ENCODE peak calls at places on chromosomes 16 and 17, in four cellular contexts. One of them, this sample, is unnamed.

GRCh38 chr16:89586853-89587252 is 11.3 kb downstream of the CPNE7 start:
- DNase-seq in stromal cell of bone marrow: no peak
- DNase-seq in epithelial cell of esophagus: peak
- DNase-seq in stimulated activated CD8-positive, alpha-beta memory T cell treated with anti-CD3 and anti-CD28 coated beads, Interleukin-12 subunit alpha, Interleukin-12 subunit beta, amount 100 ng/mL, for 1 hour: no peak
- DNase-seq in this sample: no peak

GRCh38 chr16:79954920-79955705 is 354.6 kb upstream of the MAF start:
- DNase-seq in epithelial cell of esophagus: no peak
- DNase-seq in stimulated activated CD8-positive, alpha-beta memory T cell treated with anti-CD3 and anti-CD28 coated beads, Interleukin-12 subunit alpha, Interleukin-12 subunit beta, amount 100 ng/mL, for 1 hour: no peak
- DNase-seq in stromal cell of bone marrow: no peak
- DNase-seq in this sample: no peak

GRCh38 chr17:65824901-65825300 is 263.5 kb upstream of the AXIN2 start:
- DNase-seq in epithelial cell of esophagus: no peak
- DNase-seq in stromal cell of bone marrow: no peak
- DNase-seq in stimulated activated CD8-positive, alpha-beta memory T cell treated with anti-CD3 and anti-CD28 coated beads, Interleukin-12 subunit alpha, Interleukin-12 subunit beta, amount 100 ng/mL, for 1 hour: no peak
- DNase-seq in this sample: no peak

GRCh38 chr16:10945065-10945787 is 862 bp downstream of the CLEC16A start:
- DNase-seq in epithelial cell of esophagus: no peak
- DNase-seq in stimulated activated CD8-positive, alpha-beta memory T cell treated with anti-CD3 and anti-CD28 coated beads, Interleukin-12 subunit alpha, Interleukin-12 subunit beta, amount 100 ng/mL, for 1 hour: no peak
- DNase-seq in stromal cell of bone marrow: no peak
- DNase-seq in this sample: no peak

GRCh38 chr16:73390936-73391335 is 343.0 kb upstream of the ZFHX3 start:
- DNase-seq in stimulated activated CD8-positive, alpha-beta memory T cell treated with anti-CD3 and anti-CD28 coated beads, Interleukin-12 subunit alpha, Interleukin-12 subunit beta, amount 100 ng/mL, for 1 hour: no peak
- DNase-seq in stromal cell of bone marrow: peak
- DNase-seq in epithelial cell of esophagus: no peak
- DNase-seq in this sample: no peak

GRCh38 chr16:75471723-75472634 is 7.5 kb upstream of the TMEM170A start:
- DNase-seq in stromal cell of bone marrow: peak
- DNase-seq in stimulated activated CD8-positive, alpha-beta memory T cell treated with anti-CD3 and anti-CD28 coated beads, Interleukin-12 subunit alpha, Interleukin-12 subunit beta, amount 100 ng/mL, for 1 hour: no peak
- DNase-seq in epithelial cell of esophagus: peak
- DNase-seq in this sample: peak

GRCh38 chr16:66248096-66248495 is 118.4 kb upstream of the CDH5 start:
- DNase-seq in epithelial cell of esophagus: no peak
- DNase-seq in stromal cell of bone marrow: peak
- DNase-seq in stimulated activated CD8-positive, alpha-beta memory T cell treated with anti-CD3 and anti-CD28 coated beads, Interleukin-12 subunit alpha, Interleukin-12 subunit beta, amount 100 ng/mL, for 1 hour: no peak
- DNase-seq in this sample: no peak

GRCh38 chr16:3035972-3036725 is 595 bp downstream of the BICDL2 start:
- DNase-seq in epithelial cell of esophagus: no peak
- DNase-seq in stromal cell of bone marrow: no peak
- DNase-seq in stimulated activated CD8-positive, alpha-beta memory T cell treated with anti-CD3 and anti-CD28 coated beads, Interleukin-12 subunit alpha, Interleukin-12 subunit beta, amount 100 ng/mL, for 1 hour: no peak
- DNase-seq in this sample: no peak

GRCh38 chr17:65559802-65560627 is 1.4 kb downstream of the AXIN2 start:
- DNase-seq in epithelial cell of esophagus: no peak
- DNase-seq in stromal cell of bone marrow: no peak
- DNase-seq in stimulated activated CD8-positive, alpha-beta memory T cell treated with anti-CD3 and anti-CD28 coated beads, Interleukin-12 subunit alpha, Interleukin-12 subunit beta, amount 100 ng/mL, for 1 hour: no peak
- DNase-seq in this sample: no peak

GRCh38 chr17:76956846-76957540 is 88.8 kb downstream of the MGAT5B start:
- DNase-seq in epithelial cell of esophagus: no peak
- DNase-seq in stromal cell of bone marrow: no peak
- DNase-seq in stimulated activated CD8-positive, alpha-beta memory T cell treated with anti-CD3 and anti-CD28 coated beads, Interleukin-12 subunit alpha, Interleukin-12 subunit beta, amount 100 ng/mL, for 1 hour: no peak
- DNase-seq in this sample: no peak

GRCh38 chr16:20871935-20872815 is 28.0 kb downstream of the DCUN1D3 start:
- DNase-seq in epithelial cell of esophagus: no peak
- DNase-seq in stromal cell of bone marrow: no peak
- DNase-seq in stimulated activated CD8-positive, alpha-beta memory T cell treated with anti-CD3 and anti-CD28 coated beads, Interleukin-12 subunit alpha, Interleukin-12 subunit beta, amount 100 ng/mL, for 1 hour: no peak
- DNase-seq in this sample: no peak

GRCh38 chr16:87051526-87052320 is 265.5 kb downstream of the C16orf95 start:
- DNase-seq in stimulated activated CD8-positive, alpha-beta memory T cell treated with anti-CD3 and anti-CD28 coated beads, Interleukin-12 subunit alpha, Interleukin-12 subunit beta, amount 100 ng/mL, for 1 hour: no peak
- DNase-seq in stromal cell of bone marrow: no peak
- DNase-seq in epithelial cell of esophagus: no peak
- DNase-seq in this sample: no peak

GRCh38 chr17:64174686-64175456 is 44.9 kb upstream of the ERN1 start:
- DNase-seq in epithelial cell of esophagus: peak
- DNase-seq in stimulated activated CD8-positive, alpha-beta memory T cell treated with anti-CD3 and anti-CD28 coated beads, Interleukin-12 subunit alpha, Interleukin-12 subunit beta, amount 100 ng/mL, for 1 hour: no peak
- DNase-seq in stromal cell of bone marrow: peak
- DNase-seq in this sample: peak

GRCh38 chr17:65011047-65011446 is 45.5 kb downstream of the GNA13 start:
- DNase-seq in stromal cell of bone marrow: no peak
- DNase-seq in epithelial cell of esophagus: no peak
- DNase-seq in stimulated activated CD8-positive, alpha-beta memory T cell treated with anti-CD3 and anti-CD28 coated beads, Interleukin-12 subunit alpha, Interleukin-12 subunit beta, amount 100 ng/mL, for 1 hour: no peak
- DNase-seq in this sample: no peak

GRCh38 chr17:74380086-74380958 is 13.0 kb downstream of the GPR142 start:
- DNase-seq in stimulated activated CD8-positive, alpha-beta memory T cell treated with anti-CD3 and anti-CD28 coated beads, Interleukin-12 subunit alpha, Interleukin-12 subunit beta, amount 100 ng/mL, for 1 hour: no peak
- DNase-seq in stromal cell of bone marrow: no peak
- DNase-seq in epithelial cell of esophagus: peak
- DNase-seq in this sample: peak

GRCh38 chr16:88071908-88072307 is 120.7 kb downstream of the BANP start:
- DNase-seq in epithelial cell of esophagus: no peak
- DNase-seq in stromal cell of bone marrow: no peak
- DNase-seq in stimulated activated CD8-positive, alpha-beta memory T cell treated with anti-CD3 and anti-CD28 coated beads, Interleukin-12 subunit alpha, Interleukin-12 subunit beta, amount 100 ng/mL, for 1 hour: no peak
- DNase-seq in this sample: no peak

GRCh38 chr16:54846761-54847160 is 83.9 kb upstream of the IRX5 start:
- DNase-seq in epithelial cell of esophagus: peak
- DNase-seq in stimulated activated CD8-positive, alpha-beta memory T cell treated with anti-CD3 and anti-CD28 coated beads, Interleukin-12 subunit alpha, Interleukin-12 subunit beta, amount 100 ng/mL, for 1 hour: no peak
- DNase-seq in stromal cell of bone marrow: no peak
- DNase-seq in this sample: peak

GRCh38 chr17:65039349-65039988 is 17.1 kb downstream of the GNA13 start:
- DNase-seq in epithelial cell of esophagus: peak
- DNase-seq in stromal cell of bone marrow: no peak
- DNase-seq in stimulated activated CD8-positive, alpha-beta memory T cell treated with anti-CD3 and anti-CD28 coated beads, Interleukin-12 subunit alpha, Interleukin-12 subunit beta, amount 100 ng/mL, for 1 hour: peak
- DNase-seq in this sample: peak

GRCh38 chr16:65698943-65699342 is 577.1 kb upstream of the CDH11 start:
- DNase-seq in stimulated activated CD8-positive, alpha-beta memory T cell treated with anti-CD3 and anti-CD28 coated beads, Interleukin-12 subunit alpha, Interleukin-12 subunit beta, amount 100 ng/mL, for 1 hour: no peak
- DNase-seq in epithelial cell of esophagus: no peak
- DNase-seq in stromal cell of bone marrow: peak
- DNase-seq in this sample: no peak

GRCh38 chr16:25110392-25110947 is 1.1 kb upstream of the LCMT1 start:
- DNase-seq in epithelial cell of esophagus: no peak
- DNase-seq in stromal cell of bone marrow: no peak
- DNase-seq in stimulated activated CD8-positive, alpha-beta memory T cell treated with anti-CD3 and anti-CD28 coated beads, Interleukin-12 subunit alpha, Interleukin-12 subunit beta, amount 100 ng/mL, for 1 hour: no peak
- DNase-seq in this sample: no peak

GRCh38 chr16:66612422-66612821 is 7.9 kb downstream of the CMTM3 start:
- DNase-seq in epithelial cell of esophagus: no peak
- DNase-seq in stromal cell of bone marrow: no peak
- DNase-seq in stimulated activated CD8-positive, alpha-beta memory T cell treated with anti-CD3 and anti-CD28 coated beads, Interleukin-12 subunit alpha, Interleukin-12 subunit beta, amount 100 ng/mL, for 1 hour: no peak
- DNase-seq in this sample: no peak

GRCh38 chr17:79799538-79800324 is 2.9 kb upstream of the CBX8 start:
- DNase-seq in stromal cell of bone marrow: no peak
- DNase-seq in epithelial cell of esophagus: no peak
- DNase-seq in stimulated activated CD8-positive, alpha-beta memory T cell treated with anti-CD3 and anti-CD28 coated beads, Interleukin-12 subunit alpha, Interleukin-12 subunit beta, amount 100 ng/mL, for 1 hour: no peak
- DNase-seq in this sample: no peak

GRCh38 chr16:776824-777223 is 11.4 kb downstream of the RPUSD1 start:
- DNase-seq in epithelial cell of esophagus: no peak
- DNase-seq in stromal cell of bone marrow: no peak
- DNase-seq in stimulated activated CD8-positive, alpha-beta memory T cell treated with anti-CD3 and anti-CD28 coated beads, Interleukin-12 subunit alpha, Interleukin-12 subunit beta, amount 100 ng/mL, for 1 hour: no peak
- DNase-seq in this sample: no peak

GRCh38 chr16:2487903-2488531 is 13.1 kb downstream of the TBC1D24 start:
- DNase-seq in epithelial cell of esophagus: no peak
- DNase-seq in stromal cell of bone marrow: no peak
- DNase-seq in stimulated activated CD8-positive, alpha-beta memory T cell treated with anti-CD3 and anti-CD28 coated beads, Interleukin-12 subunit alpha, Interleukin-12 subunit beta, amount 100 ng/mL, for 1 hour: no peak
- DNase-seq in this sample: no peak

GRCh38 chr16:57986196-57986595 is 14.3 kb downstream of the ZNF319 start:
- DNase-seq in epithelial cell of esophagus: no peak
- DNase-seq in stimulated activated CD8-positive, alpha-beta memory T cell treated with anti-CD3 and anti-CD28 coated beads, Interleukin-12 subunit alpha, Interleukin-12 subunit beta, amount 100 ng/mL, for 1 hour: no peak
- DNase-seq in stromal cell of bone marrow: no peak
- DNase-seq in this sample: no peak

GRCh38 chr17:48567646-48568354 is 10.3 kb downstream of the HOXB4 start:
- DNase-seq in epithelial cell of esophagus: no peak
- DNase-seq in stimulated activated CD8-positive, alpha-beta memory T cell treated with anti-CD3 and anti-CD28 coated beads, Interleukin-12 subunit alpha, Interleukin-12 subunit beta, amount 100 ng/mL, for 1 hour: no peak
- DNase-seq in stromal cell of bone marrow: no peak
- DNase-seq in this sample: no peak

GRCh38 chr17:27598337-27599050 is 32.5 kb upstream of the LGALS9 start:
- DNase-seq in stromal cell of bone marrow: no peak
- DNase-seq in stimulated activated CD8-positive, alpha-beta memory T cell treated with anti-CD3 and anti-CD28 coated beads, Interleukin-12 subunit alpha, Interleukin-12 subunit beta, amount 100 ng/mL, for 1 hour: no peak
- DNase-seq in epithelial cell of esophagus: no peak
- DNase-seq in this sample: no peak

GRCh38 chr17:34579979-34580684 is 750 bp downstream of the TMEM132E start:
- DNase-seq in stromal cell of bone marrow: no peak
- DNase-seq in stimulated activated CD8-positive, alpha-beta memory T cell treated with anti-CD3 and anti-CD28 coated beads, Interleukin-12 subunit alpha, Interleukin-12 subunit beta, amount 100 ng/mL, for 1 hour: no peak
- DNase-seq in epithelial cell of esophagus: peak
- DNase-seq in this sample: no peak

GRCh38 chr16:67161595-67162058 is 1.9 kb downstream of the FBXL8 start:
- DNase-seq in epithelial cell of esophagus: no peak
- DNase-seq in stimulated activated CD8-positive, alpha-beta memory T cell treated with anti-CD3 and anti-CD28 coated beads, Interleukin-12 subunit alpha, Interleukin-12 subunit beta, amount 100 ng/mL, for 1 hour: no peak
- DNase-seq in stromal cell of bone marrow: no peak
- DNase-seq in this sample: no peak

GRCh38 chr17:19645608-19646250 is 2.8 kb upstream of the ALDH3A2 start:
- DNase-seq in stimulated activated CD8-positive, alpha-beta memory T cell treated with anti-CD3 and anti-CD28 coated beads, Interleukin-12 subunit alpha, Interleukin-12 subunit beta, amount 100 ng/mL, for 1 hour: peak
- DNase-seq in epithelial cell of esophagus: no peak
- DNase-seq in stromal cell of bone marrow: no peak
- DNase-seq in this sample: no peak

GRCh38 chr17:65629234-65629690 is 67.8 kb upstream of the AXIN2 start:
- DNase-seq in stimulated activated CD8-positive, alpha-beta memory T cell treated with anti-CD3 and anti-CD28 coated beads, Interleukin-12 subunit alpha, Interleukin-12 subunit beta, amount 100 ng/mL, for 1 hour: no peak
- DNase-seq in stromal cell of bone marrow: no peak
- DNase-seq in epithelial cell of esophagus: no peak
- DNase-seq in this sample: peak

GRCh38 chr16:57720142-57720575 is 15.4 kb upstream of the KATNB1 start:
- DNase-seq in stimulated activated CD8-positive, alpha-beta memory T cell treated with anti-CD3 and anti-CD28 coated beads, Interleukin-12 subunit alpha, Interleukin-12 subunit beta, amount 100 ng/mL, for 1 hour: peak
- DNase-seq in stromal cell of bone marrow: no peak
- DNase-seq in epithelial cell of esophagus: peak
- DNase-seq in this sample: peak

GRCh38 chr16:67857547-67858233 is 10.2 kb upstream of the CENPT start:
- DNase-seq in epithelial cell of esophagus: peak
- DNase-seq in stromal cell of bone marrow: peak
- DNase-seq in stimulated activated CD8-positive, alpha-beta memory T cell treated with anti-CD3 and anti-CD28 coated beads, Interleukin-12 subunit alpha, Interleukin-12 subunit beta, amount 100 ng/mL, for 1 hour: no peak
- DNase-seq in this sample: peak

GRCh38 chr16:9027070-9027799 is 63.5 kb upstream of the USP7 start:
- DNase-seq in stromal cell of bone marrow: no peak
- DNase-seq in stimulated activated CD8-positive, alpha-beta memory T cell treated with anti-CD3 and anti-CD28 coated beads, Interleukin-12 subunit alpha, Interleukin-12 subunit beta, amount 100 ng/mL, for 1 hour: no peak
- DNase-seq in epithelial cell of esophagus: peak
- DNase-seq in this sample: peak

This sample was measured in bronchial epithelial cell.